ENCODE peak calls at places on chromosome 3, in six cellular contexts. Y is Jurkat, Clone E6-1; B is breast epithelium; W is AG10803; M is Peyer's patch; K is bronchial epithelial cell. R is an unnamed sample.
A peak's percentile ranks its signal among the peaks of the same experiment; 100 is the strongest.

GRCh38 chr3:2154596-2154995 is 55.9 kb downstream of the CNTN4 start:
- DNase-seq in M (no peak), K (peak; percentile 61), B (no peak), W (no peak), Y (no peak), R (no peak)

GRCh38 chr3:129432671-129433070 is 4.2 kb upstream of the EFCAB12 start:
- DNase-seq in K (no peak), M (no peak), Y (no peak), W (no peak), B (no peak), R (no peak)

GRCh38 chr3:172254542-172254941 is 193.7 kb downstream of the GHSR start:
- DNase-seq in K (no peak), M (no peak), B (no peak), W (no peak), Y (no peak), R (no peak)

GRCh38 chr3:81242871-81243270 is 518.6 kb downstream of the GBE1 start:
- DNase-seq in B (no peak), M (no peak), Y (peak; percentile 9), W (peak; percentile 5), K (peak; percentile 32), R (no peak)

GRCh38 chr3:78405745-78406144 is 1362.1 kb downstream of the ROBO1 start:
- DNase-seq in W (no peak), B (no peak), Y (no peak), M (no peak), K (no peak), R (no peak)

GRCh38 chr3:151816091-151816604 is 2.2 kb downstream of the AADAC start:
- DNase-seq in B (no peak), W (peak; percentile 42), M (no peak), K (peak; percentile 94), Y (no peak), R (peak; percentile 24)

GRCh38 chr3:195896361-195897080 is 11.8 kb downstream of the TNK2 start:
- DNase-seq in B (no peak), K (no peak), M (no peak), W (peak; percentile 84), Y (no peak), R (peak; percentile 52)

GRCh38 chr3:55157736-55158135 is 229.9 kb upstream of the LRTM1 start:
- DNase-seq in M (no peak), K (no peak), Y (no peak), W (peak; percentile 59), B (no peak), R (no peak)

GRCh38 chr3:188796122-188796631 is 375.6 kb upstream of the TPRG1 start:
- DNase-seq in Y (no peak), M (no peak), K (peak; percentile 67), W (peak; percentile 98), B (no peak), R (peak; percentile 97)

GRCh38 chr3:12187448-12188327 is 29.0 kb upstream of the TIMP4 start:
- DNase-seq in W (peak; percentile 52), Y (peak; percentile 65), M (no peak), B (no peak), K (peak; percentile 32), R (no peak)

GRCh38 chr3:64454179-64454578 is 228.9 kb upstream of the PRICKLE2 start:
- DNase-seq in B (no peak), M (no peak), W (peak; percentile 66), K (peak; percentile 64), Y (no peak), R (peak; percentile 78)

GRCh38 chr3:129627350-129628168 is 21.1 kb upstream of the PLXND1 start:
- DNase-seq in M (peak; percentile 73), Y (peak; percentile 31), K (peak; percentile 81), W (peak; percentile 84), B (no peak), R (peak; percentile 66)

GRCh38 chr3:60594025-60594424 is 657.2 kb downstream of the FHIT start:
- DNase-seq in K (peak; percentile 91), M (peak; percentile 50), Y (no peak), W (peak; percentile 75), B (peak; percentile 76), R (peak; percentile 91)

GRCh38 chr3:83813176-83813575 is 1145.6 kb upstream of the CADM2 start:
- DNase-seq in K (no peak), Y (no peak), M (no peak), B (no peak), W (no peak), R (no peak)
- H3K4me3 ChIP-seq in K (no peak overlapping the region), Y (no peak overlapping the region), M (no peak overlapping the region), B (no peak overlapping the region), W (no peak overlapping the region), R (no peak overlapping the region)

GRCh38 chr3:111438283-111438682 is 103.7 kb upstream of the CD96 start:
- DNase-seq in M (no peak), W (no peak), Y (no peak), B (no peak), K (no peak), R (no peak)

GRCh38 chr3:111434941-111435622 is 106.9 kb upstream of the CD96 start:
- DNase-seq in M (no peak), B (no peak), K (peak; percentile 58), Y (no peak), W (no peak), R (no peak)
- H3K4me3 ChIP-seq in M (no peak overlapping the region), B (no peak overlapping the region), K (no peak overlapping the region), Y (no peak overlapping the region), W (no peak overlapping the region), R (no peak overlapping the region)

DNA sequence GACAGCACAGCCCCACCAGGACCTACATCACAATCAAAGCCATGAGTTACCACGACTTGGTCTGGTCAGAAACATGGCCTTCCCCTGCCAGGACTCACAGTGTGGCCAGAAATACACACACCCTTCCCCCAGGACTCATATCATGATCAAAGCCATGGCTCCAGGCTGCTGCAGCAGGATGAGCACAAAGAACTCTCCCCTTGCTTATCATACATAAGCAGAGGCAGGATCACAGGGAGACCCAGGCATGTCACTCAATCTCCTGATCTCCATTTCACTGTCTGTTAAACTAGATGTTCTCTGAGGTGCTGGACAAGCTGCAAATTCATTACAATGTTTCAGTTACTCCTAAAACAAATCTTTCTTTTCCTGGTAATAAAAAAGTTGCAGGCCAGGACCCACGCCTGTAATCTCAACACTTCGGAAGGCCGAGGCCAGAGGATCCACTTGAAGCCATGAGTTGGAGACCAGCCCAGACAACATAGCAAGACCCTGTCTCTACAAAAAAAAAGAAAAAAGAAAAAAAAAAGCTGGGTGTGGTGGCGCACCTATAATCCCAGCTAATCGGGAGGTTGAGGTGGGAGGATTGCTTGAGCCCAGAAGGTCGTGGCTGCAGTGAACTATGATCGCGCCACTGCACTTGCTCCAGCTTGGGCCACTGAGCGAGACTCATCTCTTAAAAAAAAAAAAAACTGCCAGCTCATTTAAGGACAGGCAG is 1.2 kb downstream of the PFKFB4 start:
- DNase-seq in W (no peak), M (no peak), Y (no peak), K (no peak), B (no peak), R (no peak)
- H3K4me3 ChIP-seq in W (no peak overlapping the region), M (no peak overlapping the region), Y (peak overlapping the region; percentile 71), K (no peak overlapping the region), B (no peak overlapping the region), R (peak overlapping the region; percentile 76)

GRCh38 chr3:181838940-181839914 is 127.5 kb downstream of the SOX2 start:
- DNase-seq in K (peak; percentile 61), B (no peak), M (no peak), Y (no peak), W (no peak), R (no peak)
- H3K4me3 ChIP-seq in K (peak overlapping the region; percentile 8), B (no peak overlapping the region), M (no peak overlapping the region), Y (no peak overlapping the region), W (no peak overlapping the region), R (no peak overlapping the region)

GRCh38 chr3:32818431-32819085 is 761 bp downstream of the TRIM71 start:
- DNase-seq in W (no peak), K (no peak), Y (no peak), B (no peak), M (no peak), R (no peak)
- H3K4me3 ChIP-seq in W (no peak overlapping the region), K (no peak overlapping the region), Y (no peak overlapping the region), B (peak overlapping the region; percentile 48), M (peak overlapping the region; percentile 35), R (no peak overlapping the region)

DNA sequence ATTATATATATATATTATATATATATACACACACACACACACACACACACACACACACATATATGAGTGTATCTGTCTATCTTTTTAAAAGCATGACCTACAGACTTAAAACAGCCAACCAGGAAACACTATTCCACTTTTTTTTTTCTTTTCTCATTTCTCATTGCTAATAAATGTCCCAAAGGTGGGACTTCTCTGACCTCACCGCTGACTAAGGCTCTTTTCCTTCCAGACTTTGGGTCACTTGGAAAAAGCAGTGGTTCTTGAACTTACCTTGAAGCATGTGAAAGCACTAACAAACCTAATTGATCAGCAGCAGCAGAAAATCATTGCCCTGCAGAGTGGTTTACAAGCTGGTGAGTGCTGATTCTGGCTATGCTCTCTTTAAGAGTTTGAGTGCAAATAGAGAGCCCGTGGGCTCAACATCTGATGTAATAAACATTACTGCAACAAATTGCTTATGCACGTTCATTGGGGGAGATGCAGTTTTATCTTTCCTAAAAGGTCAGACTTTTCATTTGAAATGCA is 2.0 kb downstream of the BHLHE40 start:
- DNase-seq in W (peak; percentile 33), B (no peak), M (no peak), K (peak; percentile 30), Y (no peak), R (no peak)
- H3K4me3 ChIP-seq in W (peak overlapping the region; percentile 96), B (peak overlapping the region; percentile 82), M (peak overlapping the region; percentile 75), K (peak overlapping the region; percentile 95), Y (no peak overlapping the region), R (peak overlapping the region; percentile 100)

GRCh38 chr3:41683666-41684350 is 278.1 kb downstream of the ULK4 start:
- DNase-seq in B (no peak), Y (no peak), K (peak; percentile 60), M (peak; percentile 59), W (peak; percentile 82), R (no peak)

GRCh38 chr3:41684802-41685740 is 276.8 kb downstream of the ULK4 start:
- DNase-seq in Y (no peak), M (no peak), B (no peak), K (no peak), W (peak; percentile 36), R (no peak)

GRCh38 chr3:41681479-41681878 is 280.4 kb downstream of the ULK4 start:
- DNase-seq in Y (peak; percentile 5), M (no peak), B (no peak), W (peak; percentile 98), K (peak; percentile 82), R (peak; percentile 91)

GRCh38 chr3:41679412-41679811 is 282.5 kb downstream of the ULK4 start:
- DNase-seq in K (no peak), B (no peak), W (no peak), M (no peak), Y (no peak), R (no peak)

DNA sequence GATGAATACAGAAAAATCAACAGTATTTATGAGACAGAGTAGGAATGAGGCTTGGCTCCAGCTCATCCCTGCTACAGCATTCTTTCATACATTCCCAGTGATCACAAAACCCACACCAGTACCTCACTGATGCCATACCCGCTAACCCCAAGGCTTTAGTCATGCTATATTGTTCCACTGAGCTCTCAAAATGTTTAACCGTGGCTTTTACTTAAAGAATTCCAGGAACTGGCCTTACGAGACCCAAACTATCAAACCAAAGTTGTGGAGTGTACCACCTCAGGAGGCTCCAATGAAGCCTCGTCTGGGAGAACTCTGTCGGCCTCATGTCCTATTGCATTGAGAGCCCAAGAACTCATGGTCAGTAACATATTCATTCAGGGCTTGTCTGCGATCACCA is 278.9 kb downstream of the ULK4 start:
- DNase-seq in K (no peak), W (peak; percentile 94), B (no peak), Y (no peak), M (no peak), R (peak; percentile 77)
- H3K4me3 ChIP-seq in K (no peak overlapping the region), W (no peak overlapping the region), B (no peak overlapping the region), Y (no peak overlapping the region), M (no peak overlapping the region), R (no peak overlapping the region)

R was measured in skeletal muscle cell.